ENCODE peak calls at places on chromosomes 4 and X, in six cellular contexts. Q is bronchial epithelial cell, W is lower lobe of right lung, E is right lobe of liver, L is HCT116, F is keratinocyte. O is an unnamed sample.

GRCh38 chrX:129654652-129655546 is at the start of gene APLN:
- DNase-seq in Q (no peak), W (peak; percentile 51), E (peak; percentile 53), L (no peak), F (no peak), O (no peak)

GRCh38 chrX:70454441-70455365 is 10.1 kb downstream of the DLG3 start:
- DNase-seq in Q (peak; percentile 60), W (peak; percentile 86), E (no peak), L (peak; percentile 82), F (peak; percentile 32), O (no peak)

GRCh38 chrX:22577181-22577580 is 304.5 kb downstream of the CBLL2 start:
- DNase-seq in Q (peak; percentile 82), W (no peak), E (no peak), L (no peak), F (peak; percentile 46), O (no peak)

GRCh38 chrX:25067271-25068172 is 51.8 kb upstream of the ARX start:
- DNase-seq in Q (no peak), W (no peak), E (no peak), L (no peak), F (no peak), O (no peak)

GRCh38 chrX:132576945-132577344 is 88.1 kb upstream of the MBNL3 start:
- DNase-seq in Q (peak; percentile 31), W (no peak), E (no peak), L (no peak), F (no peak), O (no peak)

GRCh38 chr4:25925486-25926201 is 11.6 kb downstream of the SMIM20 start:
- DNase-seq in Q (peak; percentile 35), W (peak; percentile 58), E (no peak), L (peak; percentile 35), F (no peak), O (no peak)

GRCh38 chr4:139367421-139368090 is 65.3 kb upstream of the NDUFC1 start:
- DNase-seq in Q (no peak), W (no peak), E (no peak), L (no peak), F (no peak), O (peak; percentile 41)

GRCh38 chr4:156778093-156778492 is 193.5 kb downstream of the PDGFC start:
- DNase-seq in Q (peak; percentile 63), W (no peak), E (no peak), L (no peak), F (no peak), O (no peak)

GRCh38 chr4:109436504-109436903 is 2.9 kb downstream of the SEC24B start:
- DNase-seq in Q (no peak), W (no peak), E (no peak), L (no peak), F (no peak), O (no peak)

GRCh38 chr4:41120297-41121217 is 93.8 kb downstream of the APBB2 start:
- DNase-seq in Q (peak; percentile 78), W (peak; percentile 56), E (peak; percentile 88), L (no peak), F (no peak), O (no peak)

GRCh38 chr4:1488831-1489638 is 82.8 kb upstream of the NKX1-1 start:
- DNase-seq in Q (no peak), W (peak; percentile 19), E (peak; percentile 24), L (no peak), F (no peak), O (no peak)

GRCh38 chr4:24599275-24599674 is 14.9 kb upstream of the DHX15 start:
- DNase-seq in Q (no peak), W (no peak), E (no peak), L (no peak), F (no peak), O (no peak)

GRCh38 chrX:152601848-152602616 is 35.7 kb upstream of the GABRQ start:
- DNase-seq in Q (peak; percentile 10), W (no peak), E (no peak), L (peak; percentile 10), F (no peak), O (no peak)

GRCh38 chrX:130285069-130285620 is 16.4 kb upstream of the ZNF280C start:
- DNase-seq in Q (peak; percentile 41), W (no peak), E (no peak), L (no peak), F (no peak), O (no peak)

GRCh38 chrX:22486326-22486725 is 213.6 kb downstream of the CBLL2 start:
- DNase-seq in Q (no peak), W (no peak), E (no peak), L (no peak), F (no peak), O (no peak)

GRCh38 chrX:136529795-136530194 is 2.2 kb upstream of the VGLL1 start:
- DNase-seq in Q (no peak), W (no peak), E (no peak), L (no peak), F (no peak), O (no peak)

GRCh38 chr4:188992706-188993105 is 853.5 kb downstream of the TRIML1 start:
- DNase-seq in Q (peak; percentile 58), W (no peak), E (no peak), L (no peak), F (no peak), O (no peak)

GRCh38 chr4:122764808-122765189 is 32.3 kb downstream of the BBS12 start:
- DNase-seq in Q (peak; percentile 90), W (no peak), E (no peak), L (no peak), F (no peak), O (peak; percentile 77)

GRCh38 chr4:174713821-174714220 is 115.2 kb downstream of the GLRA3 start:
- DNase-seq in Q (no peak), W (no peak), E (no peak), L (no peak), F (no peak), O (no peak)
- H3K4me3 ChIP-seq in Q (no peak overlapping the region), W (no peak overlapping the region), E (no peak overlapping the region), L (no peak overlapping the region), F (no peak overlapping the region), O (no peak overlapping the region)

DNA sequence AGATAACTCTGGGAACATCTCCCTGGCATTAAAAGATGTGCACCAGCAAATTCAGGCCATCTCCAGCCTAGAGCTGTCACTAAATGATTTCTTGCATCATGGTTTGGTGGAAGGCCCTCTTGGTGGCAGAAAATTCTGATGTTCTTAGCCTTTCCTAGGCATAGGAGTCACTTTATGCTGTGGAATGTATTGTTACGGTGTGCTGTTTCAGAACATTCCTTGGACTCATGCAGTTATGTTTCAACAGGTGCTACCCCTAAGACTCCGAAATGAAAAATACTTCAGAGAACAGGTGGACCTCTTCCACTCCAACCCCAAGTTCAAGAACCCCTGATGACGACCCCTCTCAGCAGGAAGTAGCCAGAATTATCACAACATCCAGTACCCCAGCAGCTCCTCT is 20.3 kb upstream of the PAPSS1 start:
- DNase-seq in Q (peak; percentile 21), W (no peak), E (no peak), L (no peak), F (no peak), O (no peak)
- TF ChIP-seq CTCF in Q (peak; percentile 16), W (peak; percentile 8), E (peak; percentile 23), L (peak; percentile 22), F (no peak), O (peak; percentile 41)

DNA sequence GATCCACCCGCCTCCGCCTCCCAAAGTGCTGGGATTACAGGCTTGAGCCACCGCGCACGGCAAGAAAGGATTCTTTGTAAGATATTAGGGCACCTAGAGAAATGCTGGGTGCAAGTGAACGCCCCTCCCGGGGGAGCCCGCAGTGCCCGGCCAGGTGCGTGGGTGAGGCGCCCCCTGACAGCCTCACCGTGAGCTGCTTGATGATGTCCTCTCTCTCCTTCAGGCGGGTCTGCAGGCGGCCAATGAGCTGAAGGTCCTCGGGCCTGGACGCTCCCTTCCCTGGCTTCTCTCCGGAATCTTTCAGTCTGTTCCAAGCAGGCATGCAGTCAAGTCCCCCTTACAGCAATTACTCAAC is 21.9 kb downstream of the MED28 start:
- DNase-seq in Q (no peak), W (no peak), E (no peak), L (no peak), F (no peak), O (no peak)
- H3K36me3 ChIP-seq in Q (peaks cover 8% of the 10 kb centered on the region), W (peaks cover 47% of the 10 kb centered on the region), E (peaks cover 13% of the 10 kb centered on the region), L (peaks cover 15% of the 10 kb centered on the region), F (peaks cover 16% of the 10 kb centered on the region), O (peaks cover 11% of the 10 kb centered on the region)

DNA sequence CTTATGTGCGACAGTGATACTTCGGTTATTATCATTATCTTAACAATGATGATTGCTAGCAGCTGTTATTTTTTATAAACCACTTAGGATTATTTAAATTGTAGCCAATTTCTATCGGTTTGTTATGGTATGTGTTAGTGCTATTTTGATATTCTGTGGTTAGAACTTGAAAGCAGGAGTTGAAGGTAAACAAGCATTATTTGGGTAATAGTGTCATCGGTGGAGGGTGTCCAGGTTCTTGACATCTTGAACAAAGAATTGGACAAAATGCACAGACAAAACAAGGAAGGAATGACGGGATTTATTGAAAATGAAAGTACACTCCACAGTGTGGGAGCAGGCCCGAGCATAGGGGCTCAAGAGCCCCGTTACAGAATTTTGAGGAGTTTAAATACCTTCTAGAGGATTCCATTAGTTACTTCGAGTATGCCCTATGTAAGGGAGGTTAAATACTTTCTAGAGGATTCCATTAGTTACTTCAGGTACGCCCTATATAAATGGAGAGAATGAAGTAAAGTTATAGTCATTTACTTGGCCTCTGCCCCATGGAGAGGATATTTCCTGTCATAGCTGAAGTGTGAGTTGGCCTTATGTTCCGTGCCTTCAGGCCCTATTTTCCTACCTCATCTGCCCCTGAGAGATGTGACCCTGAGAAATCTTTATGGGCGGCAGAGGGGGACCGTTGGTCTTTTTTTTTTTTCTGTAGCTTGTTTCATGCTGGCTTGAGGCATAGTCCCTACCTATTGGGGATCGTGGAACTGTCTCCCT is 13.1 kb downstream of the MOB1B start:
- DNase-seq in Q (peak; percentile 68), W (no peak), E (no peak), L (no peak), F (no peak), O (no peak)
- H3K4me3 ChIP-seq in Q (no peak overlapping the region), W (peak overlapping the region; percentile 28), E (no peak overlapping the region), L (no peak overlapping the region), F (no peak overlapping the region), O (no peak overlapping the region)